ENCODE peak calls at places on chromosome 6, in eight cellular contexts. One of them, this sample, is unnamed.

GRCh38 chr6:30494275-30494990 is 5.1 kb downstream of the HLA-E start:
- DNase-seq in tibial artery: no peak
- DNase-seq in CD4-positive, CD25-positive, alpha-beta regulatory T cell: no peak
- DNase-seq in mammary epithelial cell: no peak
- DNase-seq in H1: no peak
- DNase-seq in brain microvascular endothelial cell: no peak
- DNase-seq in OCI-LY7: no peak
- DNase-seq in dorsolateral prefrontal cortex: no peak
- DNase-seq in this sample: no peak

GRCh38 chr6:167676000-167676665 is 150.6 kb upstream of the AFDN start:
- DNase-seq in tibial artery: no peak
- DNase-seq in OCI-LY7: no peak
- DNase-seq in CD4-positive, CD25-positive, alpha-beta regulatory T cell: no peak
- DNase-seq in brain microvascular endothelial cell: no peak
- DNase-seq in H1: no peak
- DNase-seq in mammary epithelial cell: no peak
- DNase-seq in dorsolateral prefrontal cortex: no peak
- DNase-seq in this sample: no peak

GRCh38 chr6:46486186-46486585 is 5.1 kb downstream of the RCAN2 start:
- DNase-seq in tibial artery: no peak
- DNase-seq in CD4-positive, CD25-positive, alpha-beta regulatory T cell: no peak
- DNase-seq in mammary epithelial cell: no peak
- DNase-seq in H1: no peak
- DNase-seq in brain microvascular endothelial cell: no peak
- DNase-seq in OCI-LY7: no peak
- DNase-seq in dorsolateral prefrontal cortex: no peak
- DNase-seq in this sample: no peak

GRCh38 chr6:44466955-44467354 is 79.4 kb downstream of the CDC5L start:
- DNase-seq in tibial artery: no peak
- DNase-seq in dorsolateral prefrontal cortex: no peak
- DNase-seq in mammary epithelial cell: no peak
- DNase-seq in brain microvascular endothelial cell: no peak
- DNase-seq in OCI-LY7: no peak
- DNase-seq in CD4-positive, CD25-positive, alpha-beta regulatory T cell: no peak
- DNase-seq in H1: no peak
- DNase-seq in this sample: no peak

GRCh38 chr6:41072836-41073202 is at the start of gene NFYA:
- DNase-seq in brain microvascular endothelial cell: no peak
- DNase-seq in CD4-positive, CD25-positive, alpha-beta regulatory T cell: peak
- DNase-seq in OCI-LY7: no peak
- DNase-seq in mammary epithelial cell: no peak
- DNase-seq in tibial artery: peak
- DNase-seq in H1: no peak
- DNase-seq in dorsolateral prefrontal cortex: peak
- DNase-seq in this sample: no peak

GRCh38 chr6:10237284-10238043 is 177.4 kb downstream of the TFAP2A start:
- DNase-seq in H1: no peak
- DNase-seq in mammary epithelial cell: peak
- DNase-seq in brain microvascular endothelial cell: peak
- DNase-seq in dorsolateral prefrontal cortex: no peak
- DNase-seq in CD4-positive, CD25-positive, alpha-beta regulatory T cell: no peak
- DNase-seq in OCI-LY7: no peak
- DNase-seq in tibial artery: no peak
- DNase-seq in this sample: peak

GRCh38 chr6:137224890-137225198 is 5.7 kb upstream of the IFNGR1 start:
- DNase-seq in OCI-LY7: peak
- DNase-seq in brain microvascular endothelial cell: no peak
- DNase-seq in CD4-positive, CD25-positive, alpha-beta regulatory T cell: no peak
- DNase-seq in tibial artery: no peak
- DNase-seq in mammary epithelial cell: no peak
- DNase-seq in H1: no peak
- DNase-seq in dorsolateral prefrontal cortex: no peak
- DNase-seq in this sample: no peak

GRCh38 chr6:99614430-99615161 is 8.0 kb downstream of the PRDM13 start:
- DNase-seq in dorsolateral prefrontal cortex: no peak
- DNase-seq in CD4-positive, CD25-positive, alpha-beta regulatory T cell: no peak
- DNase-seq in brain microvascular endothelial cell: no peak
- DNase-seq in mammary epithelial cell: no peak
- DNase-seq in OCI-LY7: no peak
- DNase-seq in H1: no peak
- DNase-seq in tibial artery: no peak
- DNase-seq in this sample: no peak

GRCh38 chr6:29696147-29697129 is 15.5 kb upstream of the ZFP57 start:
- DNase-seq in H1: no peak
- DNase-seq in tibial artery: no peak
- DNase-seq in mammary epithelial cell: peak
- DNase-seq in brain microvascular endothelial cell: peak
- DNase-seq in CD4-positive, CD25-positive, alpha-beta regulatory T cell: no peak
- DNase-seq in OCI-LY7: no peak
- DNase-seq in dorsolateral prefrontal cortex: peak
- DNase-seq in this sample: no peak

GRCh38 chr6:48074368-48074767 is 36.6 kb downstream of the PTCHD4 start:
- DNase-seq in brain microvascular endothelial cell: no peak
- DNase-seq in tibial artery: no peak
- DNase-seq in CD4-positive, CD25-positive, alpha-beta regulatory T cell: no peak
- DNase-seq in H1: no peak
- DNase-seq in OCI-LY7: no peak
- DNase-seq in dorsolateral prefrontal cortex: no peak
- DNase-seq in mammary epithelial cell: no peak
- DNase-seq in this sample: no peak

GRCh38 chr6:122788208-122788607 is 850 bp upstream of the SMPDL3A start:
- DNase-seq in dorsolateral prefrontal cortex: no peak
- DNase-seq in mammary epithelial cell: no peak
- DNase-seq in brain microvascular endothelial cell: no peak
- DNase-seq in H1: no peak
- DNase-seq in OCI-LY7: no peak
- DNase-seq in tibial artery: no peak
- DNase-seq in CD4-positive, CD25-positive, alpha-beta regulatory T cell: no peak
- DNase-seq in this sample: no peak

GRCh38 chr6:118869350-118869749 is 24.6 kb upstream of the ASF1A start:
- DNase-seq in H1: no peak
- DNase-seq in brain microvascular endothelial cell: no peak
- DNase-seq in CD4-positive, CD25-positive, alpha-beta regulatory T cell: no peak
- DNase-seq in mammary epithelial cell: peak
- DNase-seq in OCI-LY7: no peak
- DNase-seq in tibial artery: no peak
- DNase-seq in dorsolateral prefrontal cortex: no peak
- DNase-seq in this sample: no peak

GRCh38 chr6:5398530-5398929 is 137.2 kb downstream of the FARS2 start:
- DNase-seq in OCI-LY7: peak
- DNase-seq in H1: no peak
- DNase-seq in mammary epithelial cell: peak
- DNase-seq in tibial artery: no peak
- DNase-seq in brain microvascular endothelial cell: peak
- DNase-seq in dorsolateral prefrontal cortex: no peak
- DNase-seq in CD4-positive, CD25-positive, alpha-beta regulatory T cell: no peak
- DNase-seq in this sample: peak

GRCh38 chr6:17381429-17382147 is 11.8 kb upstream of the CAP2 start:
- DNase-seq in brain microvascular endothelial cell: peak
- DNase-seq in mammary epithelial cell: no peak
- DNase-seq in OCI-LY7: no peak
- DNase-seq in dorsolateral prefrontal cortex: no peak
- DNase-seq in CD4-positive, CD25-positive, alpha-beta regulatory T cell: no peak
- DNase-seq in tibial artery: no peak
- DNase-seq in H1: no peak
- DNase-seq in this sample: no peak

GRCh38 chr6:26019261-26019845 is 56.8 kb downstream of the TRIM38 start:
- DNase-seq in mammary epithelial cell: no peak
- DNase-seq in tibial artery: no peak
- DNase-seq in OCI-LY7: no peak
- DNase-seq in H1: no peak
- DNase-seq in brain microvascular endothelial cell: no peak
- DNase-seq in CD4-positive, CD25-positive, alpha-beta regulatory T cell: no peak
- DNase-seq in dorsolateral prefrontal cortex: no peak
- DNase-seq in this sample: no peak

GRCh38 chr6:90458353-90459224 is 128.3 kb downstream of the MAP3K7 start:
- DNase-seq in brain microvascular endothelial cell: no peak
- DNase-seq in dorsolateral prefrontal cortex: no peak
- DNase-seq in H1: no peak
- DNase-seq in tibial artery: no peak
- DNase-seq in CD4-positive, CD25-positive, alpha-beta regulatory T cell: no peak
- DNase-seq in mammary epithelial cell: no peak
- DNase-seq in OCI-LY7: peak
- DNase-seq in this sample: no peak

GRCh38 chr6:30804333-30804732 is 60.0 kb upstream of the IER3 start:
- DNase-seq in brain microvascular endothelial cell: no peak
- DNase-seq in dorsolateral prefrontal cortex: no peak
- DNase-seq in CD4-positive, CD25-positive, alpha-beta regulatory T cell: no peak
- DNase-seq in mammary epithelial cell: no peak
- DNase-seq in OCI-LY7: no peak
- DNase-seq in H1: no peak
- DNase-seq in tibial artery: no peak
- DNase-seq in this sample: no peak

GRCh38 chr6:47741807-47742206 is 40.0 kb upstream of the OPN5 start:
- DNase-seq in tibial artery: no peak
- DNase-seq in brain microvascular endothelial cell: no peak
- DNase-seq in CD4-positive, CD25-positive, alpha-beta regulatory T cell: no peak
- DNase-seq in mammary epithelial cell: peak
- DNase-seq in H1: no peak
- DNase-seq in dorsolateral prefrontal cortex: no peak
- DNase-seq in OCI-LY7: no peak
- DNase-seq in this sample: peak

DNA sequence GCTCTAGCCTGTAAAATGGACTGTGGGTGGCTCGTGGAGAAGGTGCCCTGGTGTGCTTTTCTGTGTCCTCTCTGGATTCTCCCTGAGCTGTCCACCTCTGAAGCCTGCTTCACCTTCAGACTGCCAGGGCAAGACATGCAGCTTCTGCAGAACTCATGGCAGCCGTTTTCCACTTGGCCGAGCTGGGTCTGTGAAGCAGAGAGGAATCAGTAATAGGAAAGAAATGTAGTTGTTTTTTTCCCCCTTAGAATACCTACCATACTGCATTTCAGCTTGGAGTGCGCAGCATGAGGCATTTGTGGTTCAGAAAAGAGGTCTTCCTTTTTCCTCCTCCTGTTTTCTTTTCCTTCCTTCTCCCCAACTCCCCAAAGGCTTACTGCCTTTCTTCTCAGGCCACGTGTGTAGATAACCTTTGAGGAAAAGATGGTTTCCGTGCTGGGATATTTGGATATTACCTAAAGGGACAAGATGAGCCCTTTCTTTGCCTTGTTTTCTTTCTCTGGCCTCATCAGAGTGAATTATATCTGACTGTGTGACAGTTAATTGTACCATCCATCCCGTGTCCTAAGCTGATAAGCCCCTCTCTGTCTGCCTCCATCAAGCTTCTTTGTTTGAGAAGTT is 39.4 kb downstream of the RREB1 start:
- DNase-seq in H1: no peak
- DNase-seq in CD4-positive, CD25-positive, alpha-beta regulatory T cell: no peak
- DNase-seq in dorsolateral prefrontal cortex: no peak
- DNase-seq in tibial artery: no peak
- DNase-seq in OCI-LY7: no peak
- DNase-seq in mammary epithelial cell: no peak
- DNase-seq in brain microvascular endothelial cell: no peak
- DNase-seq in this sample: no peak
- H3K27ac ChIP-seq in H1: no peak
- H3K27ac ChIP-seq in CD4-positive, CD25-positive, alpha-beta regulatory T cell: no peak
- H3K27ac ChIP-seq in dorsolateral prefrontal cortex: no peak
- H3K27ac ChIP-seq in tibial artery: peak
- H3K27ac ChIP-seq in OCI-LY7: no peak
- H3K27ac ChIP-seq in mammary epithelial cell: peak
- H3K27ac ChIP-seq in brain microvascular endothelial cell: peak
- H3K27ac ChIP-seq in this sample: peak

GRCh38 chr6:36758516-36759176 is 61.0 kb downstream of the RAB44 start:
- DNase-seq in mammary epithelial cell: no peak
- DNase-seq in OCI-LY7: peak
- DNase-seq in brain microvascular endothelial cell: no peak
- DNase-seq in tibial artery: no peak
- DNase-seq in CD4-positive, CD25-positive, alpha-beta regulatory T cell: no peak
- DNase-seq in H1: no peak
- DNase-seq in dorsolateral prefrontal cortex: no peak
- DNase-seq in this sample: no peak
- H3K27ac ChIP-seq in mammary epithelial cell: no peak
- H3K27ac ChIP-seq in OCI-LY7: peak
- H3K27ac ChIP-seq in brain microvascular endothelial cell: no peak
- H3K27ac ChIP-seq in tibial artery: no peak
- H3K27ac ChIP-seq in CD4-positive, CD25-positive, alpha-beta regulatory T cell: no peak
- H3K27ac ChIP-seq in H1: no peak
- H3K27ac ChIP-seq in dorsolateral prefrontal cortex: no peak
- H3K27ac ChIP-seq in this sample: no peak

GRCh38 chr6:294656-295565 is 2.6 kb downstream of the DUSP22 start:
- DNase-seq in mammary epithelial cell: no peak
- DNase-seq in brain microvascular endothelial cell: no peak
- DNase-seq in CD4-positive, CD25-positive, alpha-beta regulatory T cell: no peak
- DNase-seq in dorsolateral prefrontal cortex: no peak
- DNase-seq in H1: no peak
- DNase-seq in tibial artery: no peak
- DNase-seq in OCI-LY7: no peak
- DNase-seq in this sample: no peak
- H3K27ac ChIP-seq in mammary epithelial cell: no peak
- H3K27ac ChIP-seq in brain microvascular endothelial cell: no peak
- H3K27ac ChIP-seq in CD4-positive, CD25-positive, alpha-beta regulatory T cell: no peak
- H3K27ac ChIP-seq in dorsolateral prefrontal cortex: no peak
- H3K27ac ChIP-seq in H1: no peak
- H3K27ac ChIP-seq in tibial artery: no peak
- H3K27ac ChIP-seq in OCI-LY7: peak
- H3K27ac ChIP-seq in this sample: no peak

GRCh38 chr6:77474973-77475372 is 11.7 kb upstream of the HTR1B start:
- DNase-seq in OCI-LY7: no peak
- DNase-seq in H1: no peak
- DNase-seq in dorsolateral prefrontal cortex: no peak
- DNase-seq in brain microvascular endothelial cell: no peak
- DNase-seq in tibial artery: no peak
- DNase-seq in CD4-positive, CD25-positive, alpha-beta regulatory T cell: no peak
- DNase-seq in mammary epithelial cell: no peak
- DNase-seq in this sample: no peak
- H3K27ac ChIP-seq in OCI-LY7: no peak
- H3K27ac ChIP-seq in H1: no peak
- H3K27ac ChIP-seq in dorsolateral prefrontal cortex: no peak
- H3K27ac ChIP-seq in brain microvascular endothelial cell: no peak
- H3K27ac ChIP-seq in tibial artery: no peak
- H3K27ac ChIP-seq in CD4-positive, CD25-positive, alpha-beta regulatory T cell: no peak
- H3K27ac ChIP-seq in mammary epithelial cell: no peak
- H3K27ac ChIP-seq in this sample: no peak

DNA sequence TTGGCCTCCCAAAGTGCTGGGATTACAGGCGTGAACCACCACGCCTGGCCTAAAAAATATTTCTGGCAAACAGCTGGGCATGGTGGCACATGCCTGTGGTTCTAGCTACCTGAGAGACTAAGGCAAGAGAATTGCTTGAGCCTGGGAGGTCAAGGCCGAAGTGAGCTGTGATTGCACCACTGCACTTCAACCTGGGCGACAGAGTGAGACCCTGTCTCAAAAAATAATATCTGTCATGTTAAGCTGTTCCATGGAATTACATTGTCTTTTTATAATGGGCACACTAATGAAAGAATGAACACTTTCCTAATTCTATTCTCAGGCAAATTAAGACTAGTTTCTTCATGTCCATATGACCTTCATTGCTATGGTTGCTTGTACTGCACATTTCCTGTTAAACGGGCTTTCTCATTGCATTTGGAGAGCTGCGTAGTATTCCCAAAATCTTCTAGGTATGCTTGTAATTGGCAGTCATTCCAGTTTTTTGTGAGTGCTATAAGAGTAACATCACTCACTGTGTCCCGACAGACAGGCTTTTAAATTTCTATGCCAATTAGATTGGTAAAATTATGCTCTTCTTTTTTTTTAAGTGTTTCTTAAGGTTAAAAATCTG is 12.1 kb downstream of the AMD1 start:
- DNase-seq in dorsolateral prefrontal cortex: no peak
- DNase-seq in CD4-positive, CD25-positive, alpha-beta regulatory T cell: no peak
- DNase-seq in H1: no peak
- DNase-seq in OCI-LY7: no peak
- DNase-seq in tibial artery: no peak
- DNase-seq in mammary epithelial cell: no peak
- DNase-seq in brain microvascular endothelial cell: no peak
- DNase-seq in this sample: no peak
- H3K27ac ChIP-seq in dorsolateral prefrontal cortex: no peak
- H3K27ac ChIP-seq in CD4-positive, CD25-positive, alpha-beta regulatory T cell: no peak
- H3K27ac ChIP-seq in H1: no peak
- H3K27ac ChIP-seq in OCI-LY7: no peak
- H3K27ac ChIP-seq in tibial artery: no peak
- H3K27ac ChIP-seq in mammary epithelial cell: no peak
- H3K27ac ChIP-seq in brain microvascular endothelial cell: no peak
- H3K27ac ChIP-seq in this sample: peak

GRCh38 chr6:152267967-152268845 is 369.0 kb downstream of the SYNE1 start:
- DNase-seq in mammary epithelial cell: no peak
- DNase-seq in OCI-LY7: peak
- DNase-seq in dorsolateral prefrontal cortex: no peak
- DNase-seq in tibial artery: no peak
- DNase-seq in CD4-positive, CD25-positive, alpha-beta regulatory T cell: no peak
- DNase-seq in brain microvascular endothelial cell: no peak
- DNase-seq in H1: no peak
- DNase-seq in this sample: no peak
- H3K27ac ChIP-seq in mammary epithelial cell: no peak
- H3K27ac ChIP-seq in OCI-LY7: no peak
- H3K27ac ChIP-seq in dorsolateral prefrontal cortex: no peak
- H3K27ac ChIP-seq in tibial artery: peak
- H3K27ac ChIP-seq in CD4-positive, CD25-positive, alpha-beta regulatory T cell: no peak
- H3K27ac ChIP-seq in brain microvascular endothelial cell: no peak
- H3K27ac ChIP-seq in H1: no peak
- H3K27ac ChIP-seq in this sample: no peak

This sample was measured in epithelial cell of prostate.